ENCODE peak calls at places on chromosomes 6 and 20, in six cellular contexts. H, Z, W, X, N and F are unnamed samples.

GRCh38 chr6:148472495-148473105 is 130.0 kb downstream of the SASH1 start:
- ATAC-seq in H (no peak), Z (no peak), W (no peak), X (no peak), N (no peak), F (no peak)

GRCh38 chr20:57801581-57801980 is 91.8 kb upstream of the PMEPA1 start:
- ATAC-seq in H (no peak), Z (no peak), W (no peak), X (no peak), N (no peak), F (no peak)

GRCh38 chr20:61745397-61746146 is 320.1 kb downstream of the TAF4 start:
- ATAC-seq in H (no peak), Z (no peak), W (no peak), X (no peak), N (no peak), F (no peak)

GRCh38 chr20:3896302-3896701 is 7.1 kb downstream of the PANK2 start:
- ATAC-seq in H (no peak), Z (no peak), W (peak; percentile 20), X (no peak), N (no peak), F (no peak)

GRCh38 chr6:86715676-86716075 is 221.7 kb upstream of the HTR1E start:
- ATAC-seq in H (no peak), Z (no peak), W (no peak), X (no peak), N (no peak), F (no peak)

GRCh38 chr20:62899633-62900051 is 26.7 kb downstream of the DIDO1 start:
- ATAC-seq in H (no peak), Z (no peak), W (peak; percentile 47), X (no peak), N (no peak), F (no peak)

GRCh38 chr6:170188571-170189001 is 102.3 kb downstream of the DLL1 start:
- ATAC-seq in H (no peak), Z (no peak), W (peak; percentile 29), X (no peak), N (no peak), F (no peak)

GRCh38 chr6:53074347-53074746 is 9.1 kb downstream of the FBXO9 start:
- ATAC-seq in H (no peak), Z (no peak), W (no peak), X (no peak), N (no peak), F (no peak)

GRCh38 chr20:10110151-10110550 is 75.4 kb downstream of the ANKEF1 start:
- ATAC-seq in H (no peak), Z (no peak), W (no peak), X (no peak), N (no peak), F (peak; percentile 18)

GRCh38 chr6:139161169-139161568 is 26.3 kb downstream of the HECA start:
- ATAC-seq in H (peak; percentile 79), Z (peak; percentile 52), W (peak; percentile 13), X (peak; percentile 60), N (peak; percentile 74), F (peak; percentile 66)

GRCh38 chr6:127790571-127790970 is 110.3 kb downstream of the THEMIS start:
- ATAC-seq in H (no peak), Z (peak; percentile 40), W (no peak), X (no peak), N (no peak), F (no peak)

GRCh38 chr20:46992640-46993035 is 98.0 kb downstream of the EYA2 start:
- ATAC-seq in H (no peak), Z (no peak), W (no peak), X (no peak), N (no peak), F (no peak)

GRCh38 chr20:38873050-38873581 is 53.1 kb upstream of the FAM83D start:
- ATAC-seq in H (peak; percentile 67), Z (peak; percentile 87), W (no peak), X (peak; percentile 61), N (peak; percentile 60), F (peak; percentile 82)

GRCh38 chr6:12288211-12288618 is 1.9 kb upstream of the EDN1 start:
- ATAC-seq in H (no peak), Z (no peak), W (no peak), X (no peak), N (no peak), F (no peak)

GRCh38 chr6:151493495-151494234 is at the start of gene CCDC170:
- ATAC-seq in H (peak; percentile 41), Z (peak; percentile 55), W (peak; percentile 74), X (peak; percentile 61), N (no peak), F (peak; percentile 36)

GRCh38 chr6:2502998-2503674 is 247.6 kb downstream of the MYLK4 start:
- ATAC-seq in H (no peak), Z (no peak), W (no peak), X (no peak), N (no peak), F (no peak)

GRCh38 chr6:149806127-149806526 is 56.6 kb downstream of the PCMT1 start:
- ATAC-seq in H (no peak), Z (peak; percentile 70), W (no peak), X (peak; percentile 65), N (no peak), F (peak; percentile 79)

GRCh38 chr20:39813190-39813829 is 851.2 kb downstream of the DHX35 start:
- ATAC-seq in H (no peak), Z (no peak), W (no peak), X (no peak), N (no peak), F (no peak)

GRCh38 chr6:52523363-52524207 is 53.3 kb downstream of the TRAM2 start:
- ATAC-seq in H (no peak), Z (no peak), W (no peak), X (no peak), N (no peak), F (no peak)